ENCODE peak calls at places on chromosomes 7 and 10, in nine cellular contexts. A is ovary, B is body of pancreas, E is testis, I is heart left ventricle, M is stomach, L is sigmoid colon, X is HepG2, Y is right lobe of liver. U is an unnamed sample. For H3K4me1, the result is how much of the 10 kb centered on the place peaks cover.

GRCh38 chr7:44073664-44074348 is 8.4 kb upstream of the PGAM2 start:
- DNase-seq in A (no peak), B (no peak), E (peak), I (peak), M (peak), L (peak), X (no peak), Y (peak), U (no peak)

GRCh38 chr10:89086801-89087513 is 96.4 kb downstream of the FAS start:
- DNase-seq in A (no peak), B (peak), E (peak), I (peak), M (peak), L (peak), X (no peak), Y (no peak), U (no peak)

GRCh38 chr7:94348142-94348541 is 46.6 kb upstream of the COL1A2 start:
- DNase-seq in A (peak), B (no peak), E (peak), I (peak), M (no peak), L (peak), X (no peak), Y (no peak), U (no peak)

GRCh38 chr7:86747698-86748097 is 104.0 kb downstream of the GRM3 start:
- DNase-seq in A (no peak), B (no peak), E (no peak), I (no peak), M (no peak), L (no peak), X (no peak), Y (no peak), U (no peak)

GRCh38 chr7:2680792-2681490 is 7.1 kb upstream of the AMZ1 start:
- DNase-seq in A (peak), B (peak), E (peak), I (peak), M (peak), L (peak), X (peak), Y (peak), U (no peak)

GRCh38 chr7:47285860-47286491 is 295.9 kb downstream of the TNS3 start:
- DNase-seq in A (no peak), B (no peak), E (no peak), I (no peak), M (no peak), L (peak), X (no peak), Y (no peak), U (peak)

GRCh38 chr7:155571581-155572345 is 25.4 kb upstream of the CNPY1 start:
- DNase-seq in A (no peak), B (no peak), E (no peak), I (no peak), M (no peak), L (no peak), X (no peak), Y (peak), U (no peak)

GRCh38 chr7:20831451-20831850 is 44.8 kb upstream of the SP8 start:
- DNase-seq in A (no peak), B (no peak), E (no peak), I (no peak), M (no peak), L (no peak), X (no peak), Y (no peak), U (no peak)

GRCh38 chr7:2553108-2553507 is 2.2 kb downstream of the BRAT1 start:
- DNase-seq in A (no peak), B (no peak), E (no peak), I (no peak), M (no peak), L (peak), X (no peak), Y (peak), U (no peak)

GRCh38 chr10:72027498-72027897 is 60.9 kb downstream of the SPOCK2 start:
- DNase-seq in A (no peak), B (no peak), E (no peak), I (no peak), M (no peak), L (no peak), X (no peak), Y (no peak), U (no peak)

GRCh38 chr10:12710594-12711343 is 290.7 kb downstream of the CCDC3 start:
- DNase-seq in A (peak), B (peak), E (peak), I (peak), M (peak), L (peak), X (peak), Y (peak), U (peak)

GRCh38 chr7:1355568-1356340 is 103.5 kb downstream of the MICALL2 start:
- DNase-seq in A (no peak), B (no peak), E (no peak), I (peak), M (no peak), L (peak), X (no peak), Y (peak), U (no peak)

GRCh38 chr7:76166404-76167255 is 35.1 kb upstream of the SRRM3 start:
- DNase-seq in A (peak), B (peak), E (peak), I (peak), M (peak), L (peak), X (peak), Y (peak), U (peak)
- TF ChIP-seq POLR2A in A (peak), B (peak), E (no peak), I (peak), M (peak), L (peak), X (peak), Y (peak), U (peak)

GRCh38 chr10:118017850-118018249 is 28.9 kb downstream of the RAB11FIP2 start:
- DNase-seq in A (no peak), B (no peak), E (no peak), I (no peak), M (no peak), L (no peak), X (no peak), Y (no peak), U (no peak)

GRCh38 chr10:118017071-118017740 is 29.5 kb downstream of the RAB11FIP2 start:
- DNase-seq in A (no peak), B (no peak), E (no peak), I (no peak), M (no peak), L (no peak), X (no peak), Y (no peak), U (no peak)

DNA sequence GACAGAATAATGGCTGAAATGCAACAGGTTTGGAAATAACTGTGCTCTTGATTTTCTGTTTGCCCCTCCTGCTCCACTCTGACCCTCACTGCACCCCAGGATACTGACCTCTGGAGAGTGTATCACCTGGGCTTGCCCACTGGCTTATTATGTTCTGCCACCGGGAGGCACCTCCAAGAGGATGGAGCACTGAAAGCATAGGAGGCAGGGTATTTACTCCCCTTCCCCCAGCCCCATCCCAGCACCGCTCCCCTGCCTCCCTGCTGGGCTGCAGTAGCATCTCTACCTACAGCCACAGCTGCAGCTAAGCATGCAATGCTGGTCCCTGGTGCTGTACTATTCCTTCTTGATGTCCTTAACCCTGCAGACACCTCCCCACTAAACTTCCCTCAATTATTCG is 26.4 kb downstream of the RAB11FIP2 start:
- DNase-seq in A (no peak), B (no peak), E (no peak), I (no peak), M (no peak), L (no peak), X (no peak), Y (no peak), U (no peak)
- TF ChIP-seq CTCF in A (no peak), B (no peak), E (no peak), I (no peak), M (no peak), L (no peak), X (no peak), Y (no peak), U (no peak)

GRCh38 chr10:74873803-74874452 is 47.5 kb downstream of the KAT6B start:
- DNase-seq in A (no peak), B (no peak), E (no peak), I (no peak), M (no peak), L (no peak), X (no peak), Y (no peak), U (no peak)
- H3K4me1 ChIP-seq in A (under half), B (under half), E (under half), I (under half), M (half or more), L (under half), X (under half), Y (under half), U (under half)

GRCh38 chr7:16644624-16644986 is 949 bp downstream of the ANKMY2 start:
- DNase-seq in A (peak), B (peak), E (peak), I (peak), M (peak), L (peak), X (peak), Y (peak), U (no peak)
- TF ChIP-seq POLR2A in A (no peak), B (peak), E (no peak), I (no peak), M (no peak), L (no peak), X (no peak), Y (no peak), U (no peak)

DNA sequence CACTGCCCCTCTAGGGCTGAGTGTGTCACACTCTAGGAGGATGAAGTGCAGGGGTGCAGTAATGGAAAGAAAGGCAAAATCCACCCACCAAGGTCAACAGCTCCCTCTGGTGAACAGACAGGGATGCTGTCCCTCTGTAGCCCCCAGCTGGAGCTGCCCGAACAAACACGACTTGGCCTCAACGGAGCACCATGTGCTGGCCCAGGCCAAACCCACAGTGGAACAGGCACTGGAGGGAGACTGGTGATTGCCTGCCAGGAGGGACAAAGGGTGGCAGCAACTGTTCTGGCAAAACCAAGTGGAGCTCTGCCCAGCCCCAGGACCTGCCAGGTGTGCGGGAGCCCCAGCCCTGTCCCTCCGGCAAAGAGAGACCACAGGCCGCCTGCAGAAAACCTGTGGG is 20.7 kb downstream of the PDIA4 start:
- DNase-seq in A (no peak), B (no peak), E (no peak), I (no peak), M (no peak), L (no peak), X (no peak), Y (peak), U (no peak)
- TF ChIP-seq CTCF in A (no peak), B (no peak), E (no peak), I (no peak), M (no peak), L (no peak), X (peak), Y (no peak), U (no peak)

GRCh38 chr10:58638406-58638805 is 125.7 kb downstream of the BICC1 start:
- DNase-seq in A (no peak), B (no peak), E (no peak), I (no peak), M (no peak), L (no peak), X (no peak), Y (no peak), U (no peak)

GRCh38 chr10:58641708-58642107 is 129.0 kb downstream of the BICC1 start:
- DNase-seq in A (no peak), B (no peak), E (no peak), I (no peak), M (no peak), L (no peak), X (no peak), Y (no peak), U (no peak)

GRCh38 chr10:58643029-58643428 is 130.4 kb downstream of the BICC1 start:
- DNase-seq in A (no peak), B (no peak), E (no peak), I (no peak), M (no peak), L (no peak), X (no peak), Y (no peak), U (no peak)

GRCh38 chr10:58642283-58642682 is 129.6 kb downstream of the BICC1 start:
- DNase-seq in A (no peak), B (no peak), E (no peak), I (no peak), M (no peak), L (no peak), X (no peak), Y (no peak), U (no peak)

GRCh38 chr10:58641095-58641531 is 128.4 kb downstream of the BICC1 start:
- DNase-seq in A (no peak), B (no peak), E (no peak), I (no peak), M (no peak), L (no peak), X (peak), Y (no peak), U (no peak)
- H3K4me1 ChIP-seq in A (under half), B (under half), E (under half), I (under half), M (under half), L (under half), X (under half), Y (under half), U (half or more)

DNA sequence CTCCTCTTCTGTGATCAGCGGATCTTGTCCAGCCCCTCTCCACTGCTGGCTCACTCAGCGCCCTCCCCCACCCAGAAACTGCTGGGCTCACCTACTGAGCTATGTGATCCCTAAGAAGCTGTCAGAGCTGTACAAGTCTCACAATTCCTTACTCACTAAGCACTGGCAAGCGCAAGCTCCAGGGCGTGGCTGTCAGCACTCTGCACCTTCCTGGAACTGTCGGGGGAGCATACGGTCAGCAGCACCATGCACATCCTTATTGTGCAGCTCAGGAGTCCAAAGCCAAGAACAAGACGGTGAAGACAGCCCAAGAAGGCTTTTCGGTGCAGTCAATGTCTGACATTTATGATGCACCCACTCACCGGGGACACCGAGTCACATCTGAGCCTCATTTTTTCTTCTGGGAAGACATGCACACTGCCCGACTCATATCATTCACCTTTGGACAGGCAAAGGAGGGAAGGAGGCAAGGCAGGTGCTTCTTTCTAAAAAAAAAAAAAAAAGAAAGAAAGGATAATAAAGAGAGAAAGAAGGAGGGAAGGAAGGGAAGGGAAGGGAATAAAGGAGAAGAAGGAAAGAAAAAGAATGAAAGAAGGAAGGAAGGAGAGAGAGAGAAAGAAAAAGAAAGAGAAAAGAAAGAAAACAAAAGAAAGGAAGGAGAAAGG is 56.3 kb downstream of the ASB13 start:
- DNase-seq in A (no peak), B (no peak), E (no peak), I (no peak), M (peak), L (no peak), X (no peak), Y (no peak), U (no peak)
- TF ChIP-seq POLR2A in A (no peak), B (no peak), E (no peak), I (no peak), M (no peak), L (no peak), X (no peak), Y (no peak), U (no peak)

DNA sequence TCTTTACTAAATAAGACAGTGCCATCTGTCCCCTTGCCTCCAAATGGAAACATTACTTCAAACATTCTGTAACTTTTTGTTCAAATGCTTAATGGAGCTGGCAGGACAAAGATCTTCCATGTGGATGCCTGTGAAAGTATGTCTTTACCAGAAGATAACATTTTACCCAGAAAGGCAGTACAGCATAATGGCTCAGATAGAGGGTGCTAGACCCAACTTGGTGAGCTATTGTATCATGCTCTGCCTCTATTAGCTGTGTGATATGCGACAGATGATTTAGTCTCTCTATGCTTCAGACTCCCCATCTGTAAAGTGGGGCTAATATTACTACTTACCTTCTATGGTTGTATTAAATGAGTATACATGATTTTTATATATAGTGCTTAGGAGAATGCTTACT is 8.8 kb upstream of the SMKR1 start:
- DNase-seq in A (no peak), B (no peak), E (no peak), I (no peak), M (no peak), L (no peak), X (no peak), Y (no peak), U (no peak)
- TF ChIP-seq CTCF in A (no peak), B (no peak), E (no peak), I (peak), M (no peak), L (no peak), X (no peak), Y (no peak), U (no peak)

GRCh38 chr7:107468824-107469223 is 1.0 kb upstream of the GPR22 start:
- DNase-seq in A (no peak), B (no peak), E (no peak), I (no peak), M (no peak), L (no peak), X (no peak), Y (no peak), U (no peak)
- H3K4me1 ChIP-seq in A (under half), B (under half), E (under half), I (under half), M (under half), L (under half), X (under half), Y (under half), U (under half)